ENCODE peak calls at places on chromosomes 13 and 19, in seven cellular contexts. Y, F, U, O, Z, L and G are unnamed samples.
A peak's percentile ranks its signal among the peaks of the same experiment; 100 is the strongest.

GRCh38 chr13:40589285-40590109 is 76.9 kb downstream of the FOXO1 start:
- DNase-seq in Y (peak; percentile 62), F (no peak), U (peak; percentile 54), O (no peak), Z (peak; percentile 65), L (peak; percentile 79), G (peak; percentile 90)

GRCh38 chr13:80458546-80458945 is 117.6 kb upstream of the SPRY2 start:
- DNase-seq in Y (no peak), F (no peak), U (peak; percentile 72), O (no peak), Z (no peak), L (no peak), G (peak; percentile 73)

GRCh38 chr13:27830010-27830409 is 37.7 kb downstream of the GSX1 start:
- DNase-seq in Y (peak; percentile 58), F (peak; percentile 80), U (peak; percentile 15), O (no peak), Z (peak; percentile 24), L (peak; percentile 64), G (peak; percentile 30)

GRCh38 chr19:46076951-46077814 is 36.4 kb upstream of the IGFL4 start:
- DNase-seq in Y (no peak), F (peak; percentile 97), U (peak; percentile 85), O (peak; percentile 86), Z (peak; percentile 73), L (peak; percentile 39), G (peak; percentile 89)

GRCh38 chr19:47435883-47436417 is 16.6 kb upstream of the MEIS3 start:
- DNase-seq in Y (no peak), F (no peak), U (no peak), O (no peak), Z (no peak), L (no peak), G (no peak)

GRCh38 chr19:4830332-4830731 is 1.2 kb downstream of the TICAM1 start:
- DNase-seq in Y (no peak), F (no peak), U (no peak), O (no peak), Z (no peak), L (no peak), G (no peak)

GRCh38 chr19:7505682-7506384 is 10.1 kb upstream of the ZNF358 start:
- DNase-seq in Y (no peak), F (peak; percentile 80), U (no peak), O (no peak), Z (no peak), L (no peak), G (no peak)

GRCh38 chr19:41265376-41266153 is 1.4 kb downstream of the HNRNPUL1 start:
- DNase-seq in Y (no peak), F (peak; percentile 11), U (peak; percentile 28), O (no peak), Z (peak; percentile 34), L (peak; percentile 32), G (peak; percentile 26)

GRCh38 chr19:23286477-23286876 is 36.3 kb upstream of the ZNF724 start:
- DNase-seq in Y (no peak), F (peak; percentile 79), U (no peak), O (no peak), Z (no peak), L (no peak), G (no peak)

GRCh38 chr19:16001481-16002312 is 52.9 kb downstream of the OR10H4 start:
- DNase-seq in Y (no peak), F (no peak), U (peak; percentile 45), O (no peak), Z (peak; percentile 77), L (peak; percentile 63), G (peak; percentile 77)

GRCh38 chr19:18481505-18482222 is 40.2 kb downstream of the ELL start:
- DNase-seq in Y (no peak), F (no peak), U (no peak), O (no peak), Z (no peak), L (no peak), G (no peak)

GRCh38 chr13:59360108-59360507 is 803.6 kb downstream of the DIAPH3 start:
- DNase-seq in Y (no peak), F (peak; percentile 13), U (no peak), O (no peak), Z (no peak), L (no peak), G (peak; percentile 57)

GRCh38 chr13:34207334-34207733 is 389.4 kb downstream of the RFC3 start:
- DNase-seq in Y (no peak), F (no peak), U (peak; percentile 77), O (no peak), Z (peak; percentile 91), L (no peak), G (peak; percentile 91)

DNA sequence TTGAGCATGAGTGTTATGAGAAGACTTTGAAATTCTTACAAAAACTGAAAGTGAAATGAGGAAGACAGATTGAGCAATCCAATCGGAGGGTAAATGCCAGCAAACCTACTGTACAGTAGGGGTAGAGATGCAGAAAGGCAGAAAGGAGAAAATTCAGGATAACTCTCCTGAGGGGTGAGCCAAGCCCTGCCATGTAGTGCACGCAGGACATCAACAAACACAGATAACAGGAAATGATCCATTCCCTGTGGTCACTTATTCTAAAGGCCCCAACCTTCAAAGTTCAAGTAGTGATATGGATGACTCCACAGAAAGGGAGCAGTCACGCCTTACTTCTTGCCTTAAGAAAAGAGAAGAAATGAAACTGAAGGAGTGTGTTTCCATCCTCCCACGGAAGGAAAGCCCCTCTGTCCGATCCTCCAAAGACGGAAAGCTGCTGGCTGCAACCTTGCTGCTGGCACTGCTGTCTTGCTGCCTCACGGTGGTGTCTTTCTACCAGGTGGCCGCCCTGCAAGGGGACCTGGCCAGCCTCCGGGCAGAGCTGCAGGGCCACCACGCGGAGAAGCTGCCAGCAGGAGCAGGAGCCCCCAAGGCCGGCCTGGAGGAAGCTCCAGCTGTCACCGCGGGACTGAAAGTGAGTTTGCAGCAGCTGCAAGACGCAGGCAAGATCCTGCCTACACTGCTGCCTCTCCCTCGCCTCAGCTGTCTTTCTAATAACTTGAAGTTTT is at the start of gene TNFSF13B:
- DNase-seq in Y (peak; percentile 63), F (peak; percentile 71), U (peak; percentile 24), O (peak; percentile 51), Z (peak; percentile 40), L (peak; percentile 80), G (peak; percentile 53)
- H3K4me3 ChIP-seq in Y (peak within 1 kb of the TSS; percentile 62), F (no peak within 1 kb of the TSS), U (peak within 1 kb of the TSS; percentile 19), O (peak within 1 kb of the TSS; percentile 35), Z (peak within 1 kb of the TSS; percentile 57), L (peak within 1 kb of the TSS; percentile 60), G (peak within 1 kb of the TSS; percentile 49)

DNA sequence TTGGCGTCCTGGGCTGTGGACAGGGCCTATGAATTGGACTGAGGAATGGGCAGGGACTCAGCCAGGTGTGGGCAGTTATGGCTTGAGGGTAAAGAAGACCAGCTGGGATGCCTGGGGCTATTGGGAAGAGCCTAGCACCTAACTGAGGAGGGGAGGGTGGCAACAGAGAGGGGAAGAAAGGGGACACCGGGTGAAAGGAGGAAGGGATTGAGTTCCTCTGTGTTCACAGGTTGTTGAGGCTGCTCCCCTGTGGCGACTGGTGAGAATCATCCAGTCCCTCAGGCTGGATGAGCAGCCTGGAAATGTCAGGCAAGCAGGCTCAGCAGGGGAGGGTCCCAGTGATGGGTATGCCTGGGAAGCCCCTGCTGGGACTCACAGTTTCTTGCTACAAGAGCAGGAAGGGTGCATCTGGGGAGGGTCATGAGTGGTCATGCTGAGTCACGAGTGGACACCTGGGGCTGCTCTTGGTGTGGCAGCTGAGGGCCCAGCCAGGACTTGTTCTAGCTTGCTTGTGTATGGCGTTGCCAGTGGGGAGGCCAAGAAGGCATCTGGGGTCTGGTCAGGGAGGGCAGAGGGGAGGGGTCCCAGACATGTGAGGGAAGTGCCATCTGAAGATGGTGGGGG is 1.4 kb downstream of the ZNF324 start:
- DNase-seq in Y (no peak), F (no peak), U (no peak), O (no peak), Z (no peak), L (no peak), G (no peak)
- TF ChIP-seq CTCF in Y (no peak), F (no peak), U (no peak), O (no peak), Z (no peak), L (no peak), G (no peak)

DNA sequence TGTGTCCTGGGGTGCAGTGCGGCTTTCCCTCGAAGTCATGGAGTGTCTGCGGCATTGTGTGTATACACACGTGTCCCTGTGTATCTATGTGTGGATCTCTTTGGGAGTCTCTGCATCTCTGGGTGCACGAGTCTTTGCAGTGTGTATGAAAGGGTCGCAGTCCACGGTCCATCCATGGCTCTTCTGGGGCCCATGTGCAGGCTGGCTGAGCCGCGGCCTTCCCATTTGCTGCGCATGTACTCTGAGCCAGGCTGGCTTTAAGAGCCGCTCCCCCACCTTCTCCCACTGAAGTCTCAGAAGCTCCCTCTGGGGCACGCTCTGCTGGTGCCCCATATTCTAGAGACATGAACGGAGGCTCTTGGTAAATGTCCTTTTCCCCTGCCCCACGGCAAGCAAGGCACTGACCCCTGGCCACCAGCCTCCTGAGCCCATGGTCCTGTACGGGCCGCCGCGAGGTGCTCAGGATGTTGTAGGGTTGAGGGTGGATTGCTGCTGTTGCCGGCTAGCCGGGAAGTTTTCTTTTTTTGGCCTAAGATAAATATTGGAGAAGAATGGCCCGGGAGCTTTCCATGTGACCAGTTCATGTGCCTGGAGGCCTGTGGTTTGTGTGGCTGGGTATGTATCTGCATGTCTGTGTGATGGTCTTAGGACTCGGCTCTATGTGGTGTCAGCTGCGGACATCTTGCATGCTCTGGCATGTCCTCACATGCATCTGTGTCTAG is 31.9 kb downstream of the PAK4 start:
- DNase-seq in Y (no peak), F (no peak), U (no peak), O (no peak), Z (no peak), L (no peak), G (no peak)
- H3K4me3 ChIP-seq in Y (no peak overlapping the region), F (no peak overlapping the region), U (no peak overlapping the region), O (no peak overlapping the region), Z (no peak overlapping the region), L (no peak overlapping the region), G (no peak overlapping the region)

GRCh38 chr19:2173388-2173787 is 9.7 kb downstream of the DOT1L start:
- DNase-seq in Y (no peak), F (no peak), U (no peak), O (no peak), Z (no peak), L (no peak), G (no peak)

GRCh38 chr19:2173841-2174577 is 10.3 kb downstream of the DOT1L start:
- DNase-seq in Y (no peak), F (no peak), U (no peak), O (no peak), Z (no peak), L (no peak), G (no peak)

GRCh38 chr19:2170987-2171348 is 7.2 kb downstream of the DOT1L start:
- DNase-seq in Y (no peak), F (no peak), U (no peak), O (no peak), Z (no peak), L (no peak), G (no peak)

GRCh38 chr19:2170219-2170618 is 6.5 kb downstream of the DOT1L start:
- DNase-seq in Y (no peak), F (no peak), U (no peak), O (no peak), Z (no peak), L (no peak), G (no peak)

DNA sequence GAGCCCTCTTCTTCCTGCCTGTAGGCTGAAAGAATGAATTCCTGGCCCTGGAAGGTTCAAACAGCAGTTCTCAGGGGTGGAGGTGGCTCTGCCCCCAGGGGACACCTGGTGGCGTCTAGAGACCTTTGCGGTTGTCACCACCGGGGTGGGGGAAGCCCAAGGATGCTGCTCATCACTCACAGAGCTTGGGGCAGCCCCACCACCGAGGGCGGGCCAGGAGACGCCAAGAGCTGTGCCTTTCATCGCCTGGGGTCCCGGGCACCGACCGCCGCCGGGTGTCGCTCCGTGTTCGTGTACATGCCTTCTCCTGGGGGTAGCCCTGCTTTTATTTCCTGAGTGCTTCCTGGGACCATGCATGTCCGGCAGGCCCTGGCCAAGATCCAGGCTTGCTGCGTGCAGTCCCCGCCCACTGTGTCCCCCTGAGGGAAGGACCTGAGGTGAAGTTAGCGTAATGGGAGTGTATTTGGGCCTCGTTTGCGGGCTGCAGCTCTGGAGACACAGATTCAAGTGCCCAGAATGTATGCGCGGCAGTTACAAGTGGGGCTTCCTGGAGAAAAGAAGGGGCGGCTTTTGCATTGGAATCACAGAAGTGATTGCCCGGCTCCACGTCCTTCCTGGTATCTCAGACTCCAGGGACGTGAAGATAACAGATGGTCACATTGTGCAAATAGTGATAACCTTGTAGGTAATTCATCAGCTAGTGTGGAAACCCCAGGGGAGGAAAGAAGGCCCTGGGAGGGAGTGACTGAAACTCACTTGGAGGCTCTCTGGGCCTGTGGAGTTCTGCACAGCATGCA is 7.8 kb downstream of the DOT1L start:
- DNase-seq in Y (no peak), F (peak; percentile 72), U (no peak), O (no peak), Z (no peak), L (peak; percentile 89), G (peak; percentile 54)
- TF ChIP-seq CTCF in Y (no peak), F (peak; percentile 44), U (peak; percentile 15), O (no peak), Z (no peak), L (peak; percentile 48), G (no peak)